ENCODE peak calls at places on chromosomes 7 and 10, in ten cellular contexts. A, C, S, M, E, J, V, W, Q and L are unnamed samples.

GRCh38 chr7:106864298-106865081 is 592 bp upstream of the PIK3CG start:
- DNase-seq in A (no peak), C (no peak), S (no peak), M (no peak), E (no peak), J (no peak), V (no peak), W (no peak), Q (no peak), L (no peak)

GRCh38 chr10:119595134-119595714 is 1.5 kb downstream of the TIAL1 start:
- DNase-seq in A (no peak), C (peak; percentile 15), S (no peak), M (no peak), E (no peak), J (peak; percentile 37), V (no peak), W (no peak), Q (no peak), L (no peak)

GRCh38 chr7:41438919-41439882 is 263.7 kb downstream of the INHBA start:
- DNase-seq in A (no peak), C (no peak), S (no peak), M (no peak), E (no peak), J (no peak), V (peak; percentile 37), W (no peak), Q (no peak), L (no peak)

GRCh38 chr7:9149499-9150082 is 716.2 kb downstream of the NXPH1 start:
- DNase-seq in A (no peak), C (no peak), S (no peak), M (no peak), E (no peak), J (no peak), V (no peak), W (no peak), Q (no peak), L (no peak)

GRCh38 chr10:78732381-78732780 is 336.4 kb upstream of the ZMIZ1 start:
- DNase-seq in A (no peak), C (no peak), S (no peak), M (no peak), E (no peak), J (no peak), V (no peak), W (no peak), Q (no peak), L (no peak)

GRCh38 chr7:147982307-147982706 is 608.3 kb upstream of the C7orf33 start:
- DNase-seq in A (no peak), C (no peak), S (no peak), M (no peak), E (no peak), J (no peak), V (no peak), W (no peak), Q (no peak), L (no peak)

GRCh38 chr10:35372329-35372728 is 36.0 kb downstream of the CCNY start:
- DNase-seq in A (peak; percentile 71), C (peak; percentile 66), S (no peak), M (no peak), E (no peak), J (no peak), V (no peak), W (no peak), Q (peak; percentile 71), L (no peak)

GRCh38 chr7:97858221-97858620 is 14.0 kb downstream of the ASNS start:
- DNase-seq in A (no peak), C (no peak), S (no peak), M (no peak), E (no peak), J (no peak), V (no peak), W (no peak), Q (no peak), L (no peak)

GRCh38 chr7:1136841-1137516 is 23.0 kb downstream of the ZFAND2A start:
- DNase-seq in A (no peak), C (no peak), S (peak; percentile 61), M (no peak), E (no peak), J (no peak), V (peak; percentile 44), W (no peak), Q (no peak), L (peak; percentile 60)

GRCh38 chr7:46201966-46202365 is 280.9 kb upstream of the IGFBP3 start:
- DNase-seq in A (no peak), C (peak; percentile 66), S (no peak), M (no peak), E (no peak), J (no peak), V (no peak), W (no peak), Q (no peak), L (no peak)

GRCh38 chr10:110725809-110726641 is 81.9 kb downstream of the RBM20 start:
- DNase-seq in A (no peak), C (peak; percentile 6), S (no peak), M (no peak), E (no peak), J (no peak), V (no peak), W (no peak), Q (no peak), L (peak; percentile 52)

GRCh38 chr7:71770269-71770907 is 638.4 kb downstream of the GALNT17 start:
- DNase-seq in A (no peak), C (no peak), S (no peak), M (no peak), E (no peak), J (no peak), V (no peak), W (no peak), Q (no peak), L (peak; percentile 14)

GRCh38 chr7:2037301-2037804 is 195.4 kb downstream of the MAD1L1 start:
- DNase-seq in A (peak; percentile 23), C (no peak), S (no peak), M (no peak), E (peak; percentile 42), J (no peak), V (no peak), W (no peak), Q (no peak), L (no peak)